ENCODE peak calls at places on chromosomes 11 and 22, in four cellular contexts. J is WTC11, D is K562, N is HepG2. V is an unnamed sample.

GRCh38 chr11:31903225-31904074 is 92.3 kb upstream of the PAX6 start:
- DNase-seq in J (no peak), D (no peak), N (no peak), V (no peak)

GRCh38 chr11:45267660-45268340 is 18.3 kb downstream of the SYT13 start:
- DNase-seq in J (no peak), D (no peak), N (peak; percentile 13), V (no peak)

GRCh38 chr11:12008790-12009616 is 577 bp upstream of the DKK3 start:
- DNase-seq in J (peak; percentile 81), D (peak; percentile 31), N (no peak), V (no peak)

GRCh38 chr22:30238661-30239420 is 7.7 kb downstream of the LIF start:
- DNase-seq in J (peak; percentile 50), D (peak; percentile 65), N (no peak), V (no peak)

GRCh38 chr11:44950036-44950624 is 553 bp downstream of the TP53I11 start:
- DNase-seq in J (peak; percentile 62), D (no peak), N (no peak), V (no peak)

GRCh38 chr22:49824936-49825335 is 2.7 kb downstream of the BRD1 start:
- DNase-seq in J (no peak), D (no peak), N (no peak), V (no peak)

GRCh38 chr22:37396488-37397084 is 30.7 kb downstream of the ELFN2 start:
- DNase-seq in J (no peak), D (no peak), N (no peak), V (no peak)

GRCh38 chr22:26942301-26942927 is 285.0 kb downstream of the MIAT start:
- DNase-seq in J (no peak), D (no peak), N (no peak), V (no peak)

GRCh38 chr11:66996609-66997273 is 21.6 kb downstream of the C11orf86 start:
- DNase-seq in J (no peak), D (no peak), N (peak; percentile 93), V (no peak)

GRCh38 chr22:36913431-36914382 is at the start of gene CSF2RB:
- DNase-seq in J (no peak), D (peak; percentile 11), N (no peak), V (no peak)

GRCh38 chr11:105665281-105665680 is 55.4 kb downstream of the GRIA4 start:
- DNase-seq in J (no peak), D (no peak), N (no peak), V (no peak)

GRCh38 chr11:11568651-11569229 is 53.1 kb downstream of the GALNT18 start:
- DNase-seq in J (no peak), D (no peak), N (no peak), V (peak; percentile 40)

GRCh38 chr11:36817336-36817965 is 219.4 kb upstream of the RAG2 start:
- DNase-seq in J (no peak), D (no peak), N (no peak), V (no peak)

GRCh38 chr22:38218661-38219331 is 17.0 kb downstream of the MAFF start:
- DNase-seq in J (peak; percentile 73), D (no peak), N (peak; percentile 76), V (no peak)

GRCh38 chr11:128616158-128616557 is 28.8 kb upstream of the ETS1 start:
- DNase-seq in J (no peak), D (peak; percentile 27), N (no peak), V (no peak)

GRCh38 chr11:95919514-95919913 is 4.4 kb downstream of the MTMR2 start:
- DNase-seq in J (no peak), D (no peak), N (no peak), V (no peak)

GRCh38 chr22:20777420-20778177 is 3.7 kb downstream of the SERPIND1 start:
- DNase-seq in J (no peak), D (peak; percentile 99), N (peak; percentile 99), V (no peak)

GRCh38 chr22:47056361-47056760 is 293.9 kb downstream of the TBC1D22A start:
- DNase-seq in J (no peak), D (no peak), N (no peak), V (no peak)

GRCh38 chr11:41985799-41986198 is 526.3 kb upstream of the LRRC4C start:
- DNase-seq in J (no peak), D (no peak), N (no peak), V (no peak)

GRCh38 chr11:120210651-120211521 is at the start of gene OAF:
- DNase-seq in J (peak; percentile 87), D (peak; percentile 74), N (peak; percentile 86), V (no peak)

GRCh38 chr22:41847300-41847699 is 14.4 kb downstream of the SREBF2 start:
- DNase-seq in J (no peak), D (no peak), N (no peak), V (no peak)

GRCh38 chr22:41845380-41846267 is 12.7 kb downstream of the SREBF2 start:
- DNase-seq in J (no peak), D (peak; percentile 88), N (no peak), V (no peak)

GRCh38 chr22:41844513-41844912 is 11.6 kb downstream of the SREBF2 start:
- DNase-seq in J (no peak), D (peak; percentile 24), N (no peak), V (no peak)

GRCh38 chr22:41846268-41847002 is 13.5 kb downstream of the SREBF2 start:
- DNase-seq in J (no peak), D (no peak), N (no peak), V (no peak)

GRCh38 chr22:41848468-41848867 is 15.6 kb downstream of the SREBF2 start:
- DNase-seq in J (no peak), D (peak; percentile 53), N (no peak), V (no peak)
- TF ChIP-seq CREM in J (no peak), D (no peak), N (no peak), V (no peak)

DNA sequence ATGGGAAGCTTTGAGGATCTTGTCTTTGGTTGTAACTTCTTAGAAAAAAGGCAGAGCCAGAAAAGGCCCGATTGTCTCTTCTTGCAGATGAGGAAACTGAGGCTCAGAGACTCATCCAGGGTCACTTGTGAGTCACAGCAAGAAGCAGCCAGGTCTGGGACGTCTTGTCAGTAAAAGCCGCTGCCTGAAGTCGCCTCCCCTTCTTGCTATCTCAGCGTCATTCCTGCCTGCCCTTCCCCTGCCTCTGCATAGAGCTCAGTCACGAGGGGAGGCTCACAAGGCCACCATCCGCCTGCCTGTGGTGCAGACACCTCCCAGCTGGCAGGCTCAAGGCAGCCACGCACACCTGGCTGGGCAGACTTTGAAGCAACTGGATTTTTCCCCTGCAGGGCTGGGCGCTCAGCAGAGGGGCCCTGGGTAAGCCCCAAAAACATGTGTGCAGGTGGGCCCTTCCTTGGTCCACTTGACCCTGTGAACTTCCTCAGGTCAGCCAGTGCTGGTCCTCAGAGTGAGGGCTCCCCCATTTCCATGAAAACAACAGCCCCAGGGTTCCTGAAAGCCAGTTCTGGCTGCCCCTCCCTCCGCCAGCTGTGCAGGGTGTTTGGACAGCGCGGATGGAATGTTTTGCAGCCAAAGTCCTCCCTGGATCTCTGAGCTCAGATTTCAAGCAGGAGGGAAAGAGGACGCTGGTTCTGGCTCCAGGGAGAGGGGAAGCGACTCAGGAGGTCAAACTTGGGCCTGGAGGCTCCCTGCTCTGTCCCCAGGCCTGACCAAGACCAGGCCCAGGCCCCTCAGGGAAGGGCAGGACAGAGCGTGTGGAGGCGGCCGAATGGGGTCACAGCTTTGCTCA is 6.0 kb upstream of the RAB3IL1 start:
- DNase-seq in J (peak; percentile 69), D (peak; percentile 88), N (peak; percentile 87), V (no peak)
- TF ChIP-seq NR2C2 in J (no peak), D (no peak), N (peak; percentile 46), V (no peak)

DNA sequence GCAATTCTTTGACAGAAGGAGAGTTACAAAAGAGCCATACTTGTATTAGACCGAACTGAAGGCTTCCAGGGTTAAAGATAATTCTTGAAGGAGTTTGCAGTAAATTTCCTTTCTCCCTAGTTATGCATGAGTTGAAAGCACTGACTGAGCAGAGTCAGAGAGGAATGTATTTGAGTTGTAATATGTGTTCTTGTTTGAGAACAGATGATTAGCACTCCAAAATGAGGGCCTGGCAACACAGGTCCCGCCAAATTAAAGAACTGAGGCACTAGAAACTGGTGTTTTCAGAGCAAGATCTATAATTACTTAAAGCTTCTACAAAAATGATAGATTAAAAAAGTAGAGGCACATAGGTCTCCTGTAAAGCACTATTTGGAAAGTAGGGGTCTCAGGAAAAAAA is 970.4 kb downstream of the OPCML start:
- DNase-seq in J (no peak), D (no peak), N (no peak), V (no peak)
- TF ChIP-seq CREM in J (no peak), D (no peak), N (no peak), V (no peak)

DNA sequence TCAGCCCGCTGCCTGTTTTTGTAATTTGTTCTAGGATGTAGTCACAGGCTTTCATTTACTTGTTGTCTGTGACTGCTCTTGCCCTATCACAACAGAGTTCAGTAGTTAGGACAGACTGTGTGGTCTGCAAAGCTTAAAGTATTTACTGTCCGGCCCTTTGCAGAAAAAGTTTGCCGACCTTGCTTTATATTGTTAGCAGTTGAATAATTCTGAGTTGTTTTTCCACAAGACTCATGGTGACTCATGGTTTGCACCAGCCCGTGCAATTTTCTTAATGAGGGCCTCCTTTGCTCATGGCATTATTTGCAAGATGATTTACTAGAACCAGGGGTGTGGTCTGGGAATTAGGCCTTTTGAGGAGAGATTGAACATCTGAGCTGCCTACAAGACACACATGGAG is 110.6 kb downstream of the SCN3B start:
- DNase-seq in J (no peak), D (no peak), N (no peak), V (no peak)
- TF ChIP-seq NR2C2 in J (no peak), D (no peak), N (no peak), V (no peak)

GRCh38 chr11:4167292-4167691 is 72.7 kb downstream of the RRM1 start:
- DNase-seq in J (no peak), D (no peak), N (no peak), V (no peak)
- TF ChIP-seq CREM in J (no peak), D (no peak), N (no peak), V (no peak)

GRCh38 chr11:16526947-16527346 is 170.6 kb upstream of the SOX6 start:
- DNase-seq in J (no peak), D (no peak), N (no peak), V (no peak)

GRCh38 chr11:16528639-16529038 is 172.3 kb upstream of the SOX6 start:
- DNase-seq in J (no peak), D (no peak), N (no peak), V (no peak)

GRCh38 chr11:16527525-16528246 is 171.3 kb upstream of the SOX6 start:
- DNase-seq in J (no peak), D (no peak), N (no peak), V (no peak)
- TF ChIP-seq NR2C2 in J (no peak), D (no peak), N (no peak), V (no peak)

GRCh38 chr11:103035656-103036434 is 56.1 kb downstream of the DCUN1D5 start:
- DNase-seq in J (no peak), D (peak; percentile 72), N (peak; percentile 53), V (peak; percentile 55)
- TF ChIP-seq CREM in J (no peak), D (no peak), N (no peak), V (no peak)

DNA sequence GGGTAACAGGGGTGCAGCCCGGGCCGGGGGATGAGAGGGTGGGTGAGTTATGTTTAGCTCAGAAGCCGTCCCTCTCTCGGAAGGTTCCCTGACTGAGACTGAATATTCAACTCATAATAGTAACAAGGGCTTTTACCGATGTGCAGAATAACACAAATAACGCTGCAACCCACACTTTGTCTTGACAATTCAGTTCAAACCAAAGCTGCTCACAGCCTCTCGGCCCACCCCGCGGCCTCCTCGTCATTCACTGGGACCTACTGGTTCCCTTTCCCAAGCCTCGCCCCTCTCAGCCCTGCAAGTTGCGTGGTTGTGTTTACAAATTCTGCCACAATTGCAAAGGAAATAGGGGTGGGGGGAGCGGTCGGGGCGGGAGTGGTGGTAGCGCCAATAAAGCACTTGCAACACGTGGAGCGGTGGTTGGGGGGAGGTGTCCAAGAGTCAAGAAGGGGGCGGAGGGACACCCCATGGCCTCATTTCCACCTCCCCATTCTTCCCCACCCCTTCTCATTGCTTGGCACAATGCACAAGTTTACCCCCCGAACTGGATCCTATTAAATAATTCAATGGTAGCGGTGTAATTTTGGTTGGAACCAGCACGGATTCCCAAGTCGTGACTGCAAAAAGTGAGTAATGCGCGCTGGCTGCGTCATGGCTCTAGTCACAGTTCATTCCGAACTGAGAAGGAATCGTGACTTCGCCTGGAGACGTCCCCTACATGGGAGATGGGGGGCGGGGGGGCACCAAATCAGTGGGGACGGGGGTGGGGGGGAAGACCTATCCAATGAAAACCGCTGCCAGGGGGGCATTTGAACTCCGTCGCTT is 102.0 kb upstream of the HSD17B12 start:
- DNase-seq in J (no peak), D (no peak), N (no peak), V (no peak)
- TF ChIP-seq NR2C2 in J (no peak), D (no peak), N (no peak), V (no peak)